ENCODE peak calls at places on chromosome 13, in four cellular contexts. F is PC-3, U is mammary epithelial cell, D is fibroblast of lung. Q is an unnamed sample.

GRCh38 chr13:50594276-50594970 is 249.1 kb downstream of the DLEU7 start:
- DNase-seq in F (no peak), U (no peak), D (no peak), Q (no peak)

GRCh38 chr13:23159205-23159586 is 21.6 kb upstream of the SGCG start:
- DNase-seq in D (peak), F (peak), U (no peak), Q (no peak)

GRCh38 chr13:44648392-44649117 is 72.4 kb upstream of the TSC22D1 start:
- DNase-seq in U (peak), D (no peak), F (peak), Q (no peak)

GRCh38 chr13:106526748-106527488 is 8.5 kb downstream of the EFNB2 start:
- DNase-seq in D (no peak), U (no peak), F (no peak), Q (no peak)

GRCh38 chr13:87244256-87244870 is 426.8 kb upstream of the SLITRK5 start:
- DNase-seq in D (no peak), U (no peak), F (no peak), Q (no peak)

GRCh38 chr13:94020833-94021232 is 458.6 kb downstream of the DCT start:
- DNase-seq in D (peak), U (peak), F (peak), Q (peak)

GRCh38 chr13:109336730-109337129 is 449.7 kb downstream of the IRS2 start:
- DNase-seq in U (peak), D (peak), F (peak), Q (peak)

GRCh38 chr13:88601949-88602348 is 930.8 kb downstream of the SLITRK5 start:
- DNase-seq in U (no peak), F (peak), D (no peak), Q (no peak)

GRCh38 chr13:40706439-40706838 is 40.0 kb upstream of the FOXO1 start:
- DNase-seq in F (no peak), D (no peak), U (no peak), Q (no peak)

GRCh38 chr13:40401911-40402776 is 264.3 kb downstream of the FOXO1 start:
- DNase-seq in F (peak), D (peak), U (peak), Q (peak)

GRCh38 chr13:40094056-40094455 is 438.6 kb downstream of the COG6 start:
- DNase-seq in D (no peak), U (peak), F (peak), Q (no peak)

DNA sequence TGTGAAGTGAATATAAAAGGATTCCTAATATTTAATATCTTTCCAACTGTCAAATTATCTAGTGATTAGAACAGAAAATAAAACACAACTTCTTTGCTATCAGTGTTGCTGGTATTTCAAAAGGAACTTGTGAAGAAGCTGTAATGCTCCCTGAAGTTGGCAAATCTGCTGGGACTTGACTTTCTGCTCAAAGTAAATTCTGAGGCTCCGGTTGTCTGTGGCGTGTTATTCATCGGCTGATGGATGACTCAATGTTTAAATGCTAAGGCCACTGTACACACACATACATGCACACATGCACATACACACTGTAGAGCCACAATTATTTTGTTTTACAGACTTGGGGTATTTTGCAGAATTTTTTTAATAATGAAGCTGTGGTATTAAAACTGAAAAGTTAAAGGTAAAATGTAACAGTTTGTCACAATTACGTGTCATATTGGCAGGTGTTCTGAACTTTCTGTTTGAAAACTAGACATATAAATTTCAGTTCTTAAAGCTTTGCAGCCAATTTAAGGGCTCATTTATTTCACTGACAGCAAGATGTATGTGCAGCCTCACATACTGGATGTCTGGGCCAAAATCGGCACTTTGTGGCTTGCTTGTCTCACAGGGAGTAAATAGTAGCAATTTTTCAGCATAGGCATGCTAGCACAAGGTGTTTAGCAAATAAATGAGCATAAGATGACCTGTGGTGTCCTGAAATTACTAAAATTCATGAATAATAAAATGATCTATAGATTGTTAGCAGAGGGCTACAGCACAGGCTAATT is 1691.7 kb upstream of the PCDH20 start:
- DNase-seq in D (peak), U (no peak), F (peak), Q (no peak)
- H2AFZ ChIP-seq in D (no peak), U (no peak), F (no peak), Q (no peak)

GRCh38 chr13:112692104-112692503 is 2.3 kb downstream of the ATP11A start:
- DNase-seq in U (no peak), F (no peak), D (no peak), Q (no peak)

GRCh38 chr13:112692586-112692985 is 2.7 kb downstream of the ATP11A start:
- DNase-seq in F (no peak), D (no peak), U (no peak), Q (no peak)

GRCh38 chr13:112696001-112696868 is 6.4 kb downstream of the ATP11A start:
- DNase-seq in D (no peak), U (no peak), F (no peak), Q (no peak)

GRCh38 chr13:112696869-112697465 is 7.1 kb downstream of the ATP11A start:
- DNase-seq in U (no peak), D (no peak), F (no peak), Q (no peak)

DNA sequence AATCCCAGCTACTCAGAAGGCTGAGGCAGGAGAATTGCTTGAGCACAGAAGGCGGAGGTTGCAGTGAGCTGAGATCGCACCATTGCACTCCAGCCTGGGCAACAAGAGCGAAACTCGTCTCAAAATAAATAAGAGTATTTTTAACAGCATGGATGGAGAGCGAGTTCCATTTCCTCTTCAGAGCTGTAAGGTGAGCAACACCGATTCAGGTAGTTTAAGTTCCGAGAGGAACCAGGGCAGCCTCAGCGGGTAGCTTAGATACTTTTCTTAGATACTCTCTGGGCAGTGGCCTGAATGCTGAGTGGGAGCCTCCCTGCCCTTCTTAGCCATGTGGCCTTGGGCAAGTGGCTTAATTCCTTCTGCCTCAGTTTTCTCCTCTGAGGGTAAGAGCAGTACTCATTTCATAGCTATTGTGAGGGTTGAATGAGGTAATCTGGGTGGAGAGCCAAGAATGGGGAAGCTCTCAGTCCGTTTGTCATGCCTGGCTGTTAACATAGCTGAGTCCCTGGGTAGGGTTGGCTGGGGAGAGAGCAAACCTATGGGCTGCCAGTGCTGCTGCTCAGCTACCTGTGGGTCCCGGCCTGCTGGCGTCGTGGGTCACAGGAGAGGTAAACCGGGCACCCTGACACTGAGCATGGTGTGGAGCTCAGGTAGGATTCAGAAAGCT is 4.1 kb downstream of the ATP11A start:
- DNase-seq in F (peak), D (peak), U (peak), Q (peak)
- H2AFZ ChIP-seq in F (no peak), D (no peak), U (no peak), Q (no peak)

DNA sequence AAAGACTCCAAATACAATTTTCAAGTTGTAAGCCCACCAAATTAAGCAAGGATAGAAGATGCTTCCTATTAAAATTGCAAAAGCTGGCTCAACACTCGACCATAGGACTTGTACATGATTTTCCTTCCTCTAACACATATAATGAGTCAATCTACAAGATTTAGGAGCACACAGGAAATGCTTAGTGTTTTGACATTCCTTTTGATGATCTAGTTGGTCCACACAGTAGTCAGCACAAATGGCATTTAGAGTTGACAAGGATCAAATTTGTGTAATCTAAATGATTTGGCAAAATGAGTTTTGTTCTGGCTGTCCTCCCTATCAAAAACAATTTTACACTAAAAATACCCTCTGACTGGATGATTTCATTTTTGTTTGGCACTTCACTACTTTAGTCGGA is 340.2 kb downstream of the DIAPH3 start:
- DNase-seq in U (peak), D (peak), F (peak), Q (no peak)
- H2AFZ ChIP-seq in U (no peak), D (no peak), F (no peak), Q (no peak)

GRCh38 chr13:26011996-26012688 is 39.7 kb downstream of the SHISA2 start:
- DNase-seq in U (no peak), D (peak), F (no peak), Q (no peak)

GRCh38 chr13:26007774-26008173 is 44.0 kb downstream of the SHISA2 start:
- DNase-seq in F (peak), D (no peak), U (no peak), Q (no peak)

GRCh38 chr13:26011208-26011573 is 40.6 kb downstream of the SHISA2 start:
- DNase-seq in U (no peak), D (no peak), F (no peak), Q (no peak)

GRCh38 chr13:26010487-26011207 is 41.2 kb downstream of the SHISA2 start:
- DNase-seq in D (no peak), F (no peak), U (no peak), Q (no peak)

DNA sequence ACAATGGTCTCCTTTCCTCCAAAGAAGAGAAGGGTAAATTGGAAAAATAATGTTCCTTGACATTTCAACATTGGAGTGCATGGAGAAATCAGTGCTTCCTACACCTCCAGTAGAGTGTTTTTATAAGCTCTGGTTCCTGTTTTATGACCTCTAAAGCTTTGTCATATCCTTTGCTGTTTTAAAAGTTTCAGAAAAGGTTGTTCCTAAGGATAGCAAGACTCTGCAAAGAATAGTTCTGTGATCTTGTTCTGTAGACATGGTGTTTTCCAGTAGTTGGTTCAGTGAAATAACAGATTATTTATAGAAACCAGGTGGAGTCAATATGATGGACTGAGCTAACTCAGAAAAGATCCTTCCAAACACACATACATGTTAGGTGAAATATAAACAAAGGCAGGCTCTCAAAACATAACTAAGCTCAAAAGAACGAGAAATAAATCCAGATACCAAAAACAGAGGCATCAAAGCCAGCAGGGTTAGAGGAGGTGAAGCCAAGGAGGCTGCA is 44.5 kb downstream of the SHISA2 start:
- DNase-seq in F (no peak), D (no peak), U (no peak), Q (no peak)
- H2AFZ ChIP-seq in F (no peak), D (no peak), U (no peak), Q (no peak)

GRCh38 chr13:32045963-32046785 is 14.6 kb downstream of the FRY start:
- DNase-seq in U (peak), D (peak), F (no peak), Q (no peak)
- H2AFZ ChIP-seq in U (peak), D (peak), F (no peak), Q (no peak)

DNA sequence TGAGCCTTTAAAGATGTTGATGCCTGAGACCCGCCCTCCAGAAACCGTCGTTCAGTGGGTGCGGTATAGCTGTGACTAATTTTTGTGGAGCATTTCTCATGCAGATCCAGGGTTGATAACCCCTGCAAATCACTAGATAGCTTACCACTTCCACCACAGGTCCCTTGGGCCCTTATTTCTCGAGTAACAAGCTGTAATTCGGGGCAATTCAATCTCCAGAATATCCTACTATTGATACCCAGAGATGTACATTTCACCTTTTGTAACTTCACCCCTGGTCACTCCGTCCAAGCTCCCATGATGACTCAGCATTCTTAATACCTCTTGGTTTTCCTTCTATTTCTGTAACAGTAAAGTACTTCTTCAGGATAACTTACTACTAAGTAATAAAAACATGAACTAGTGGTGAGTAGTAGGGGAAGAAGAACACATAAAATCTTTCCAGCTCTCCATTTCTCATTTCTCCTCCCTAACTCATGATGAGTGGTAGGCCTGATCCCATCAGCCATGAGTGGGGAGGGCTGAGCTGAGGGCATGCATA is 71.9 kb upstream of the UBL3 start:
- DNase-seq in U (peak), F (peak), D (peak), Q (peak)
- H2AFZ ChIP-seq in U (no peak), F (peak), D (no peak), Q (no peak)

GRCh38 chr13:110636053-110636475 is 20.7 kb downstream of the NAXD start:
- DNase-seq in F (no peak), U (no peak), D (no peak), Q (no peak)

GRCh38 chr13:110635405-110636002 is 20.2 kb downstream of the NAXD start:
- DNase-seq in F (no peak), U (no peak), D (no peak), Q (no peak)

GRCh38 chr13:110636701-110637201 is 21.4 kb downstream of the NAXD start:
- DNase-seq in F (no peak), D (no peak), U (no peak), Q (no peak)

GRCh38 chr13:110633776-110634175 is 18.4 kb downstream of the NAXD start:
- DNase-seq in D (no peak), U (no peak), F (no peak), Q (no peak)

GRCh38 chr13:110634558-110634957 is 19.2 kb downstream of the NAXD start:
- DNase-seq in F (peak), D (peak), U (no peak), Q (no peak)
- H2AFZ ChIP-seq in F (no peak), D (no peak), U (no peak), Q (no peak)

GRCh38 chr13:74289130-74289529 is 154.9 kb upstream of the KLF12 start:
- DNase-seq in U (no peak), D (no peak), F (no peak), Q (no peak)
- H2AFZ ChIP-seq in U (peak), D (no peak), F (no peak), Q (no peak)

DNA sequence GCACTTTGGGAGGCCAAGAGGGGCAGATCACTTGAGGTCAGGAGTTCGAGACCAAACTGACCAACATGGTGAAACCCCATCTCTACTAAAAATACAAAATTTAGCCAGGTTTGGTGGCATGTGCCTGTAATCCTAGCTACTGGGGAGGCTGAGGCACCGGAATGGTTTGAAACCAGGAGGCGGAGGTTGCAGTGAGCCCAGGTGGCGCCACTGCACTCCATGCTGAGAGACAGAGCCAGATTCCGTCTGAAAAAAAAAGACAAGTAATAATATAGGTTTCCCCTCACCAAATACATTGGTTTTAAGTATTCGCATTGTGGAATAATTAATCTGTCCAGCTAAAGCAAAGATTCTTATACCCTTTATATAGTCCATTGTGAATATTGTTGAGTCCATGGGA is 1544.6 kb downstream of the OLFM4 start:
- DNase-seq in D (no peak), U (no peak), F (no peak), Q (no peak)
- H2AFZ ChIP-seq in D (no peak), U (no peak), F (no peak), Q (no peak)